ENCODE peak calls at places on chromosomes 6 and 20, in ten cellular contexts. One of them, this sample, is unnamed.
A peak's percentile ranks its signal among the peaks of the same experiment; 100 is the strongest.

GRCh38 chr20:709421-709820 is 33.8 kb upstream of the SCRT2 start:
- DNase-seq in epithelial cell of esophagus: peak; percentile 23
- DNase-seq in HFF-Myc: no peak
- DNase-seq in fibroblast of pulmonary artery: peak; percentile 10
- DNase-seq in endodermal cell: no peak
- DNase-seq in hepatocyte: no peak
- DNase-seq in stomach: peak; percentile 56
- DNase-seq in endothelial cell of umbilical vein: no peak
- DNase-seq in bronchial epithelial cell: no peak
- DNase-seq in astrocyte of the cerebellum: no peak
- DNase-seq in this sample: no peak

GRCh38 chr20:21026951-21027350 is 79.2 kb downstream of the LINC00237 start:
- DNase-seq in fibroblast of pulmonary artery: no peak
- DNase-seq in HFF-Myc: no peak
- DNase-seq in stomach: no peak
- DNase-seq in bronchial epithelial cell: no peak
- DNase-seq in astrocyte of the cerebellum: no peak
- DNase-seq in endodermal cell: no peak
- DNase-seq in hepatocyte: no peak
- DNase-seq in endothelial cell of umbilical vein: no peak
- DNase-seq in epithelial cell of esophagus: no peak
- DNase-seq in this sample: no peak

GRCh38 chr20:41001497-41001896 is 27.1 kb upstream of the TOP1 start:
- DNase-seq in endodermal cell: no peak
- DNase-seq in fibroblast of pulmonary artery: peak; percentile 52
- DNase-seq in epithelial cell of esophagus: peak; percentile 58
- DNase-seq in stomach: no peak
- DNase-seq in astrocyte of the cerebellum: no peak
- DNase-seq in hepatocyte: no peak
- DNase-seq in HFF-Myc: no peak
- DNase-seq in endothelial cell of umbilical vein: no peak
- DNase-seq in bronchial epithelial cell: peak; percentile 44
- DNase-seq in this sample: no peak

GRCh38 chr6:9126845-9127560 is 691.7 kb upstream of the SLC35B3 start:
- DNase-seq in endothelial cell of umbilical vein: no peak
- DNase-seq in stomach: no peak
- DNase-seq in epithelial cell of esophagus: peak; percentile 84
- DNase-seq in bronchial epithelial cell: peak; percentile 91
- DNase-seq in fibroblast of pulmonary artery: peak; percentile 72
- DNase-seq in astrocyte of the cerebellum: peak; percentile 67
- DNase-seq in endodermal cell: no peak
- DNase-seq in hepatocyte: peak; percentile 14
- DNase-seq in HFF-Myc: peak; percentile 61
- DNase-seq in this sample: no peak

GRCh38 chr6:16544006-16544405 is 217.3 kb downstream of the ATXN1 start:
- DNase-seq in stomach: no peak
- DNase-seq in epithelial cell of esophagus: no peak
- DNase-seq in fibroblast of pulmonary artery: peak; percentile 84
- DNase-seq in HFF-Myc: no peak
- DNase-seq in endothelial cell of umbilical vein: peak; percentile 37
- DNase-seq in hepatocyte: no peak
- DNase-seq in endodermal cell: peak; percentile 56
- DNase-seq in bronchial epithelial cell: no peak
- DNase-seq in astrocyte of the cerebellum: no peak
- DNase-seq in this sample: no peak

GRCh38 chr6:73631849-73632248 is 21.9 kb downstream of the SLC17A5 start:
- DNase-seq in fibroblast of pulmonary artery: no peak
- DNase-seq in endodermal cell: no peak
- DNase-seq in HFF-Myc: peak; percentile 19
- DNase-seq in endothelial cell of umbilical vein: no peak
- DNase-seq in astrocyte of the cerebellum: no peak
- DNase-seq in epithelial cell of esophagus: peak; percentile 51
- DNase-seq in stomach: no peak
- DNase-seq in hepatocyte: no peak
- DNase-seq in bronchial epithelial cell: peak; percentile 45
- DNase-seq in this sample: no peak

GRCh38 chr20:44768256-44768655 is 22.6 kb downstream of the KCNK15 start:
- DNase-seq in HFF-Myc: no peak
- DNase-seq in fibroblast of pulmonary artery: no peak
- DNase-seq in endodermal cell: no peak
- DNase-seq in hepatocyte: no peak
- DNase-seq in epithelial cell of esophagus: no peak
- DNase-seq in stomach: no peak
- DNase-seq in endothelial cell of umbilical vein: no peak
- DNase-seq in bronchial epithelial cell: no peak
- DNase-seq in astrocyte of the cerebellum: no peak
- DNase-seq in this sample: peak; percentile 34

GRCh38 chr20:13656721-13657368 is 18.1 kb upstream of the TASP1 start:
- DNase-seq in bronchial epithelial cell: no peak
- DNase-seq in endodermal cell: no peak
- DNase-seq in HFF-Myc: no peak
- DNase-seq in stomach: no peak
- DNase-seq in epithelial cell of esophagus: no peak
- DNase-seq in endothelial cell of umbilical vein: no peak
- DNase-seq in astrocyte of the cerebellum: no peak
- DNase-seq in fibroblast of pulmonary artery: no peak
- DNase-seq in hepatocyte: no peak
- DNase-seq in this sample: no peak

GRCh38 chr20:52493177-52493711 is 301.7 kb upstream of the ZFP64 start:
- DNase-seq in bronchial epithelial cell: peak; percentile 64
- DNase-seq in endothelial cell of umbilical vein: peak; percentile 94
- DNase-seq in fibroblast of pulmonary artery: peak; percentile 80
- DNase-seq in epithelial cell of esophagus: peak; percentile 63
- DNase-seq in stomach: no peak
- DNase-seq in HFF-Myc: no peak
- DNase-seq in hepatocyte: peak; percentile 19
- DNase-seq in endodermal cell: no peak
- DNase-seq in astrocyte of the cerebellum: no peak
- DNase-seq in this sample: no peak

GRCh38 chr6:24919404-24919892 is 16.3 kb downstream of the RIPOR2 start:
- DNase-seq in endodermal cell: no peak
- DNase-seq in hepatocyte: no peak
- DNase-seq in epithelial cell of esophagus: no peak
- DNase-seq in stomach: no peak
- DNase-seq in HFF-Myc: no peak
- DNase-seq in fibroblast of pulmonary artery: no peak
- DNase-seq in astrocyte of the cerebellum: no peak
- DNase-seq in endothelial cell of umbilical vein: no peak
- DNase-seq in bronchial epithelial cell: no peak
- DNase-seq in this sample: no peak

DNA sequence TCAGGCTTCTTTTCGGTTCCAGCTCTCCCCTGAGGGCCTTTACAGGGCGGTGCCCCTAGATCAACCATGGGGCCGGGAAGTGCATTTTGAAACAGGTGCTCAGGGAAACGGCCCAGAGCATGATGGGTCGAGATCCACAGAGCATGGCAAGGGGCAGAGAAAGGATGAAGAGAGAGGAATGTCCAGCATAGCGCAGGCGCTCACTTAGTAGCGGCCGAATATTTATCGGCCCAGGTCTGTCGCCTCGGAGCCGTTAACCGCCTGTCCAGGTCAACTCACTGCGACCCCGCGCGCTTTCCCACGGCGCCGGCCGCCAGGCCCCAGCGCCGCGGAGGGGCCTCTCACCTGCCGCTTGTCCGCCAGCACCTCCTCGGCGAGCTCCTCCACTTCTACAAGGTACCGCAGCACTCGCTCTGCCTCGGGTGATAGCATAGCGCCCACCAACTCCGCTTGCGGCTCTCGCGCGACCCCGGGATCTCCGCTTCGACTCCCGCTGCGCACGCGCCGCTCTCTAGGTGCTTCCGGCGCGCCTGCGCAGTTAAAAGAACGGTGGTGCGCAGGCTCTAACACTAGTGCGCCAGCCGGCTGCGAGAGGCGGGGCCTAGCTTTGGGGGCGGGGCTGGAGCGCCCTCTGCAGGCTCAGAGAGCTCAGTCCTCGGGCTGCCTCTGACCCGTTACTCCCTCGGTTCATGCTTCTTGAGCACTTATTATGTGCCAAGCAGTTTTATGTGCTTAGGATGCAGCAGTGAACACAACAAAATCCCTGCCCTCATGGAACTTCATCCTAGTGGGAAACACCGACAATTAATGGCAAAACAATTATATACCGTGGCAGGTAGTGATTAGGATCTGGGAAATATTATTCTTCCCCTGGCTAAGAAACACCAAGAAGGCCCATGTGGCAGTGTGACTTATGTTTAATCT is at the start of gene PDRG1:
- DNase-seq in endothelial cell of umbilical vein: peak; percentile 98
- DNase-seq in epithelial cell of esophagus: peak; percentile 95
- DNase-seq in bronchial epithelial cell: peak; percentile 82
- DNase-seq in fibroblast of pulmonary artery: peak; percentile 96
- DNase-seq in HFF-Myc: peak; percentile 69
- DNase-seq in endodermal cell: peak; percentile 98
- DNase-seq in stomach: peak; percentile 98
- DNase-seq in hepatocyte: peak; percentile 100
- DNase-seq in astrocyte of the cerebellum: peak; percentile 88
- DNase-seq in this sample: peak; percentile 100
- H3K4me3 ChIP-seq in endothelial cell of umbilical vein: peak within 1 kb of the TSS; percentile 99
- H3K4me3 ChIP-seq in epithelial cell of esophagus: peak within 1 kb of the TSS; percentile 96
- H3K4me3 ChIP-seq in bronchial epithelial cell: peak within 1 kb of the TSS; percentile 72
- H3K4me3 ChIP-seq in fibroblast of pulmonary artery: peak within 1 kb of the TSS; percentile 94
- H3K4me3 ChIP-seq in HFF-Myc: peak within 1 kb of the TSS; percentile 98
- H3K4me3 ChIP-seq in endodermal cell: peak within 1 kb of the TSS; percentile 96
- H3K4me3 ChIP-seq in stomach: peak within 1 kb of the TSS; percentile 74
- H3K4me3 ChIP-seq in hepatocyte: peak within 1 kb of the TSS; percentile 44
- H3K4me3 ChIP-seq in astrocyte of the cerebellum: peak within 1 kb of the TSS; percentile 76
- H3K4me3 ChIP-seq in this sample: peak within 1 kb of the TSS; percentile 61

GRCh38 chr6:152062476-152062875 is 255.0 kb downstream of the ESR1 start:
- DNase-seq in astrocyte of the cerebellum: no peak
- DNase-seq in stomach: no peak
- DNase-seq in hepatocyte: no peak
- DNase-seq in HFF-Myc: no peak
- DNase-seq in epithelial cell of esophagus: no peak
- DNase-seq in endothelial cell of umbilical vein: no peak
- DNase-seq in endodermal cell: no peak
- DNase-seq in bronchial epithelial cell: no peak
- DNase-seq in fibroblast of pulmonary artery: no peak
- DNase-seq in this sample: no peak

GRCh38 chr6:152057832-152058498 is 250.5 kb downstream of the ESR1 start:
- DNase-seq in bronchial epithelial cell: no peak
- DNase-seq in epithelial cell of esophagus: no peak
- DNase-seq in hepatocyte: no peak
- DNase-seq in HFF-Myc: no peak
- DNase-seq in stomach: no peak
- DNase-seq in endothelial cell of umbilical vein: no peak
- DNase-seq in endodermal cell: no peak
- DNase-seq in fibroblast of pulmonary artery: no peak
- DNase-seq in astrocyte of the cerebellum: no peak
- DNase-seq in this sample: no peak

GRCh38 chr6:152059909-152060308 is 252.4 kb downstream of the ESR1 start:
- DNase-seq in HFF-Myc: no peak
- DNase-seq in fibroblast of pulmonary artery: no peak
- DNase-seq in epithelial cell of esophagus: no peak
- DNase-seq in endodermal cell: no peak
- DNase-seq in endothelial cell of umbilical vein: no peak
- DNase-seq in stomach: no peak
- DNase-seq in hepatocyte: no peak
- DNase-seq in astrocyte of the cerebellum: no peak
- DNase-seq in bronchial epithelial cell: no peak
- DNase-seq in this sample: no peak

GRCh38 chr6:152068622-152069261 is 261.3 kb downstream of the ESR1 start:
- DNase-seq in endodermal cell: no peak
- DNase-seq in bronchial epithelial cell: peak; percentile 42
- DNase-seq in HFF-Myc: no peak
- DNase-seq in stomach: no peak
- DNase-seq in hepatocyte: no peak
- DNase-seq in fibroblast of pulmonary artery: peak; percentile 21
- DNase-seq in endothelial cell of umbilical vein: no peak
- DNase-seq in astrocyte of the cerebellum: no peak
- DNase-seq in epithelial cell of esophagus: peak; percentile 46
- DNase-seq in this sample: no peak

GRCh38 chr6:152063170-152063921 is 255.9 kb downstream of the ESR1 start:
- DNase-seq in astrocyte of the cerebellum: no peak
- DNase-seq in stomach: no peak
- DNase-seq in endodermal cell: no peak
- DNase-seq in fibroblast of pulmonary artery: no peak
- DNase-seq in bronchial epithelial cell: no peak
- DNase-seq in epithelial cell of esophagus: no peak
- DNase-seq in endothelial cell of umbilical vein: no peak
- DNase-seq in hepatocyte: no peak
- DNase-seq in HFF-Myc: no peak
- DNase-seq in this sample: no peak
- H3K4me3 ChIP-seq in astrocyte of the cerebellum: no peak overlapping the region
- H3K4me3 ChIP-seq in stomach: no peak overlapping the region
- H3K4me3 ChIP-seq in endodermal cell: no peak overlapping the region
- H3K4me3 ChIP-seq in fibroblast of pulmonary artery: no peak overlapping the region
- H3K4me3 ChIP-seq in bronchial epithelial cell: no peak overlapping the region
- H3K4me3 ChIP-seq in epithelial cell of esophagus: no peak overlapping the region
- H3K4me3 ChIP-seq in endothelial cell of umbilical vein: no peak overlapping the region
- H3K4me3 ChIP-seq in hepatocyte: no peak overlapping the region
- H3K4me3 ChIP-seq in HFF-Myc: no peak overlapping the region
- H3K4me3 ChIP-seq in this sample: no peak overlapping the region

GRCh38 chr6:143677577-143677890 is 231 bp upstream of the PHACTR2 start:
- DNase-seq in stomach: no peak
- DNase-seq in bronchial epithelial cell: no peak
- DNase-seq in endodermal cell: no peak
- DNase-seq in endothelial cell of umbilical vein: no peak
- DNase-seq in hepatocyte: no peak
- DNase-seq in fibroblast of pulmonary artery: no peak
- DNase-seq in epithelial cell of esophagus: no peak
- DNase-seq in HFF-Myc: no peak
- DNase-seq in astrocyte of the cerebellum: no peak
- DNase-seq in this sample: no peak
- H3K4me3 ChIP-seq in stomach: peak overlapping the region; percentile 73
- H3K4me3 ChIP-seq in bronchial epithelial cell: peak overlapping the region; percentile 81
- H3K4me3 ChIP-seq in endodermal cell: peak overlapping the region; percentile 50
- H3K4me3 ChIP-seq in endothelial cell of umbilical vein: peak overlapping the region; percentile 13
- H3K4me3 ChIP-seq in hepatocyte: peak overlapping the region; percentile 9
- H3K4me3 ChIP-seq in fibroblast of pulmonary artery: peak overlapping the region; percentile 70
- H3K4me3 ChIP-seq in epithelial cell of esophagus: peak overlapping the region; percentile 78
- H3K4me3 ChIP-seq in HFF-Myc: peak overlapping the region; percentile 72
- H3K4me3 ChIP-seq in astrocyte of the cerebellum: peak overlapping the region; percentile 66
- H3K4me3 ChIP-seq in this sample: peak overlapping the region; percentile 88

DNA sequence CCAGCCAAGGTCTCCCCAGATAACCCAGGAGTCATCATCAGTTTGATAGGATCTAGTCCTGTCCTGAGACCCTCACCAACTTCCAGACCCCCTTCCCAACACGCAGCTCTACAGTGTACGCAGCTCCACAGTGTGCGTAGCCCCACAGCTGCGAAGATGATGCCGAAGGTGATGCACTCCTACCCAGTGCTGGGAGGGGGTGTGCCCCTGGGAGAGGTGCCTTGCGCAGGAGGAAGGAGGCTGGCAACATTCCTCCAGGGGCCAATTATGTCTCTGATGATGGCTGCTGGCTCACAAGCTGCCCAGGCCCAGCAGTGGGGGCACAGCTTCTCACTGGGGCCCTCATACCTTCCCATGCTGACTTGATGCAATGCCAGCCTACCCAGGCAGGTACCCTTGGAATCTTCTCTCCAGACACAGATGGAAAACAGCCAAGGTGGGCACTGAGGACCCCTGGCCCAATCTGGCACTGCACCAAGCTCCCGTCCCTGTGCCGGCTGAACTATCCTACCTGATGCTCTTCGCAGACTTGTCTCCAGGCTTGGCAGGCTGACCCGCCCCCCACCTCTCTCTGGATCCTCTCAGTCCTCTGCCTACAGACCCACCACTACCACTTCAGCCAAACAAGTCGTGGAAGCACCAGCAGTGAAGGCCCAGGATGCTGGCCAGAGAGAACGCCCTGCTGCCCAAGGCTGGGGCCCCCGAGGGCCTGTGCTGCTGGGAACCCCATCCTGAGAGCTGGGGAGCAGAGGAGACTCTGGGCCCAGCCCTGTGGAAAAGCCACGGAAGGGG is 1.4 kb downstream of the ZNF512B start:
- DNase-seq in endothelial cell of umbilical vein: no peak
- DNase-seq in fibroblast of pulmonary artery: no peak
- DNase-seq in endodermal cell: peak; percentile 47
- DNase-seq in bronchial epithelial cell: no peak
- DNase-seq in epithelial cell of esophagus: no peak
- DNase-seq in astrocyte of the cerebellum: no peak
- DNase-seq in HFF-Myc: no peak
- DNase-seq in stomach: no peak
- DNase-seq in hepatocyte: no peak
- DNase-seq in this sample: peak; percentile 58
- H3K4me3 ChIP-seq in endothelial cell of umbilical vein: no peak overlapping the region
- H3K4me3 ChIP-seq in fibroblast of pulmonary artery: peak overlapping the region; percentile 64
- H3K4me3 ChIP-seq in endodermal cell: peak overlapping the region; percentile 86
- H3K4me3 ChIP-seq in bronchial epithelial cell: peak overlapping the region; percentile 51
- H3K4me3 ChIP-seq in epithelial cell of esophagus: peak overlapping the region; percentile 63
- H3K4me3 ChIP-seq in astrocyte of the cerebellum: peak overlapping the region; percentile 71
- H3K4me3 ChIP-seq in HFF-Myc: peak overlapping the region; percentile 69
- H3K4me3 ChIP-seq in stomach: peak overlapping the region; percentile 71
- H3K4me3 ChIP-seq in hepatocyte: peak overlapping the region; percentile 70
- H3K4me3 ChIP-seq in this sample: peak overlapping the region; percentile 78

This sample was measured in Caco-2.